ENCODE peak calls at places on chromosomes 11 and 22, in nine cellular contexts. G is NCI-H1105 treated with DMSO at 0.1 percent for 48 hours; T is RCC 7860; J is stimulated activated CD4-positive, alpha-beta T cell treated with anti-CD3 and anti-CD28 coated beads, TNF-alpha, amount 100 ng/mL, for 24 hours; S is endothelial cell; Q is posterior cingulate gyrus; H is activated CD4-positive, CD25-positive, alpha-beta regulatory T cell treated with anti-CD3 and anti-CD28 coated beads, Interleukin-2, amount 50 U/mL, for 16 hours; W is mesothelial cell of epicardium; N is C1 segment of cervical spinal cord. B is an unnamed sample.
A peak's percentile ranks its signal among the peaks of the same experiment; 100 is the strongest.

GRCh38 chr11:69233761-69234136 is 60.2 kb upstream of the MYEOV start:
- DNase-seq in G (no peak), T (no peak), J (no peak), S (no peak), Q (no peak), H (no peak), W (no peak), N (no peak), B (no peak)

GRCh38 chr11:61696602-61697001 is 16.4 kb downstream of the DAGLA start:
- DNase-seq in G (no peak), T (peak; percentile 62), J (no peak), S (no peak), Q (peak; percentile 67), H (no peak), W (no peak), N (no peak), B (no peak)

GRCh38 chr11:47950396-47950795 is 30.0 kb upstream of the PTPRJ start:
- DNase-seq in G (no peak), T (no peak), J (peak; percentile 18), S (no peak), Q (no peak), H (peak; percentile 23), W (no peak), N (no peak), B (no peak)

GRCh38 chr11:67409261-67409666 is 5.4 kb downstream of the TBC1D10C start:
- DNase-seq in G (no peak), T (no peak), J (no peak), S (no peak), Q (no peak), H (peak; percentile 51), W (no peak), N (no peak), B (no peak)

GRCh38 chr22:31082606-31083376 is 1.7 kb downstream of the SMTN start:
- DNase-seq in G (no peak), T (no peak), J (peak; percentile 29), S (peak; percentile 85), Q (no peak), H (peak; percentile 17), W (no peak), N (no peak), B (no peak)

GRCh38 chr11:117230286-117230961 is 1.4 kb downstream of the PCSK7 start:
- DNase-seq in G (no peak), T (no peak), J (peak; percentile 53), S (no peak), Q (no peak), H (peak; percentile 27), W (no peak), N (no peak), B (no peak)

GRCh38 chr11:76665921-76666351 is 4.6 kb downstream of the LRRC32 start:
- DNase-seq in G (no peak), T (no peak), J (no peak), S (no peak), Q (peak; percentile 33), H (no peak), W (no peak), N (no peak), B (no peak)

GRCh38 chr22:50445071-50445879 is 29.6 kb downstream of the SBF1 start:
- DNase-seq in G (no peak), T (no peak), J (no peak), S (no peak), Q (no peak), H (no peak), W (no peak), N (no peak), B (no peak)

GRCh38 chr11:61642162-61642561 is 38.0 kb upstream of the DAGLA start:
- DNase-seq in G (no peak), T (no peak), J (no peak), S (no peak), Q (no peak), H (no peak), W (no peak), N (no peak), B (no peak)

GRCh38 chr22:18950141-18950540 is 14.0 kb upstream of the PRODH start:
- DNase-seq in G (no peak), T (no peak), J (no peak), S (peak; percentile 2), Q (no peak), H (no peak), W (no peak), N (no peak), B (no peak)

GRCh38 chr11:117229931-117230285 is 2.0 kb downstream of the PCSK7 start:
- DNase-seq in G (no peak), T (no peak), J (no peak), S (no peak), Q (no peak), H (no peak), W (no peak), N (no peak), B (no peak)

GRCh38 chr11:113119074-113119473 is 157.9 kb downstream of the NCAM1 start:
- DNase-seq in G (no peak), T (peak; percentile 29), J (no peak), S (no peak), Q (no peak), H (no peak), W (no peak), N (no peak), B (no peak)

GRCh38 chr11:102287963-102288744 is 29.1 kb upstream of the BIRC3 start:
- DNase-seq in G (peak; percentile 85), T (peak; percentile 66), J (peak; percentile 13), S (peak; percentile 46), Q (no peak), H (peak; percentile 4), W (no peak), N (no peak), B (no peak)

GRCh38 chr11:4606231-4607015 is 1.6 kb downstream of the TRIM68 start:
- DNase-seq in G (peak; percentile 85), T (no peak), J (no peak), S (no peak), Q (no peak), H (no peak), W (no peak), N (no peak), B (no peak)

GRCh38 chr11:59997800-59998199 is 19.2 kb upstream of the OOSP4B start:
- DNase-seq in G (no peak), T (no peak), J (no peak), S (no peak), Q (no peak), H (no peak), W (no peak), N (no peak), B (no peak)

GRCh38 chr11:121422675-121423074 is 29.4 kb upstream of the SORL1 start:
- DNase-seq in G (no peak), T (no peak), J (no peak), S (no peak), Q (no peak), H (no peak), W (no peak), N (no peak), B (no peak)

GRCh38 chr22:37285937-37286336 is 3.6 kb downstream of the CYTH4 start:
- DNase-seq in G (no peak), T (no peak), J (no peak), S (no peak), Q (no peak), H (no peak), W (no peak), N (no peak), B (no peak)

GRCh38 chr11:43467958-43468357 is 109.2 kb downstream of the TTC17 start:
- DNase-seq in G (no peak), T (no peak), J (no peak), S (no peak), Q (no peak), H (no peak), W (no peak), N (no peak), B (no peak)

GRCh38 chr11:116339306-116339705 is 433.5 kb downstream of the BUD13 start:
- DNase-seq in G (no peak), T (no peak), J (no peak), S (no peak), Q (no peak), H (no peak), W (no peak), N (no peak), B (no peak)

GRCh38 chr22:47355388-47355725 is 592.9 kb downstream of the TBC1D22A start:
- DNase-seq in G (no peak), T (no peak), J (no peak), S (no peak), Q (peak; percentile 16), H (no peak), W (no peak), N (no peak), B (no peak)

GRCh38 chr22:38843716-38844660 is at the start of gene NPTXR:
- DNase-seq in G (peak; percentile 42), T (peak; percentile 16), J (no peak), S (peak; percentile 50), Q (peak; percentile 90), H (no peak), W (peak; percentile 51), N (no peak), B (peak; percentile 70)

GRCh38 chr11:125166347-125166841 is 1.8 kb downstream of the PKNOX2 start:
- DNase-seq in G (no peak), T (no peak), J (no peak), S (peak; percentile 45), Q (peak; percentile 79), H (no peak), W (no peak), N (no peak), B (peak; percentile 31)

GRCh38 chr11:7694953-7695271 is 11.4 kb downstream of the OVCH2 start:
- DNase-seq in G (no peak), T (no peak), J (no peak), S (no peak), Q (no peak), H (no peak), W (no peak), N (no peak), B (no peak)

GRCh38 chr22:21624880-21625791 is 4.7 kb downstream of the YDJC start:
- DNase-seq in G (no peak), T (no peak), J (no peak), S (no peak), Q (no peak), H (no peak), W (no peak), N (no peak), B (no peak)

B was measured in dorsolateral prefrontal cortex.